ENCODE peak calls at places on chromosomes 1 and 21, in four cellular contexts. T is H1, W is GM23248, E is keratinocyte. P is an unnamed sample.

GRCh38 chr1:180560868-180561600 is 2.3 kb downstream of the OVAAL start:
- DNase-seq in T (no peak), W (peak), E (no peak), P (peak)

GRCh38 chr1:16236091-16236494 is 890 bp downstream of the CPLANE2 start:
- DNase-seq in T (no peak), W (peak), E (peak), P (peak)

GRCh38 chr1:188027613-188028012 is 1198.9 kb downstream of the PLA2G4A start:
- DNase-seq in T (no peak), W (peak), E (peak), P (peak)

GRCh38 chr1:183159960-183160359 is 26.1 kb upstream of the LAMC2 start:
- DNase-seq in T (no peak), W (peak), E (peak), P (peak)

GRCh38 chr1:7390604-7391000 is 380.5 kb upstream of the VAMP3 start:
- DNase-seq in T (peak), W (no peak), E (no peak), P (no peak)

GRCh38 chr1:157403608-157404007 is 148.7 kb downstream of the FCRL5 start:
- DNase-seq in T (no peak), W (no peak), E (no peak), P (no peak)

GRCh38 chr1:54835131-54835898 is 34.2 kb upstream of the TTC22 start:
- DNase-seq in T (peak), W (no peak), E (no peak), P (no peak)

GRCh38 chr1:226549094-226549936 is 751 bp downstream of the STUM start:
- DNase-seq in T (peak), W (peak), E (no peak), P (no peak)

GRCh38 chr1:77532641-77533040 is 149.8 kb downstream of the ZZZ3 start:
- DNase-seq in T (no peak), W (no peak), E (no peak), P (no peak)

GRCh38 chr1:228668553-228669400 is 66.5 kb upstream of the RHOU start:
- DNase-seq in T (no peak), W (peak), E (no peak), P (no peak)

GRCh38 chr1:198258491-198258890 is 101.7 kb downstream of the NEK7 start:
- DNase-seq in T (no peak), W (peak), E (no peak), P (peak)

GRCh38 chr1:11648732-11649158 is 5.5 kb downstream of the FBXO2 start:
- DNase-seq in T (peak), W (peak), E (no peak), P (no peak)

GRCh38 chr1:222653178-222653827 is 35.4 kb downstream of the MIA3 start:
- DNase-seq in T (no peak), W (no peak), E (no peak), P (no peak)

GRCh38 chr1:19720973-19721372 is 56.3 kb downstream of the HTR6 start:
- DNase-seq in T (no peak), W (no peak), E (no peak), P (no peak)

GRCh38 chr1:170568197-170568596 is 36.2 kb downstream of the GORAB start:
- DNase-seq in T (no peak), W (no peak), E (no peak), P (no peak)
- H2AFZ ChIP-seq in T (no peak), W (no peak), E (no peak), P (no peak)

GRCh38 chr1:211714154-211714553 is 38.7 kb upstream of the NEK2 start:
- DNase-seq in T (no peak), W (no peak), E (no peak), P (no peak)

GRCh38 chr1:211708006-211708405 is 32.6 kb upstream of the NEK2 start:
- DNase-seq in T (no peak), W (no peak), E (no peak), P (no peak)

GRCh38 chr1:211711313-211711712 is 35.9 kb upstream of the NEK2 start:
- DNase-seq in T (no peak), W (no peak), E (no peak), P (no peak)

GRCh38 chr1:211715976-211716375 is 40.6 kb upstream of the NEK2 start:
- DNase-seq in T (no peak), W (no peak), E (no peak), P (no peak)

GRCh38 chr1:211713231-211713630 is 37.8 kb upstream of the NEK2 start:
- DNase-seq in T (no peak), W (peak), E (no peak), P (no peak)
- H2AFZ ChIP-seq in T (no peak), W (no peak), E (no peak), P (no peak)

GRCh38 chr1:14946011-14946359 is 207.6 kb upstream of the TMEM51 start:
- DNase-seq in T (no peak), W (no peak), E (no peak), P (no peak)

GRCh38 chr1:14943516-14943851 is 210.1 kb upstream of the TMEM51 start:
- DNase-seq in T (no peak), W (no peak), E (no peak), P (no peak)

GRCh38 chr1:14944471-14944981 is 209.0 kb upstream of the TMEM51 start:
- DNase-seq in T (no peak), W (no peak), E (no peak), P (no peak)

GRCh38 chr1:14946567-14947285 is 206.8 kb upstream of the TMEM51 start:
- DNase-seq in T (no peak), W (peak), E (no peak), P (peak)

GRCh38 chr1:14945132-14946010 is 208.2 kb upstream of the TMEM51 start:
- DNase-seq in T (peak), W (peak), E (no peak), P (peak)
- H2AFZ ChIP-seq in T (no peak), W (peak), E (peak), P (peak)

GRCh38 chr1:202645097-202645476 is 65.2 kb downstream of the SYT2 start:
- DNase-seq in T (no peak), W (no peak), E (no peak), P (no peak)

GRCh38 chr1:202642619-202643291 is 67.5 kb downstream of the SYT2 start:
- DNase-seq in T (peak), W (no peak), E (no peak), P (no peak)

GRCh38 chr1:202644219-202645096 is 65.8 kb downstream of the SYT2 start:
- DNase-seq in T (no peak), W (no peak), E (no peak), P (no peak)

GRCh38 chr1:202642212-202642611 is 68.0 kb downstream of the SYT2 start:
- DNase-seq in T (no peak), W (no peak), E (no peak), P (no peak)

DNA sequence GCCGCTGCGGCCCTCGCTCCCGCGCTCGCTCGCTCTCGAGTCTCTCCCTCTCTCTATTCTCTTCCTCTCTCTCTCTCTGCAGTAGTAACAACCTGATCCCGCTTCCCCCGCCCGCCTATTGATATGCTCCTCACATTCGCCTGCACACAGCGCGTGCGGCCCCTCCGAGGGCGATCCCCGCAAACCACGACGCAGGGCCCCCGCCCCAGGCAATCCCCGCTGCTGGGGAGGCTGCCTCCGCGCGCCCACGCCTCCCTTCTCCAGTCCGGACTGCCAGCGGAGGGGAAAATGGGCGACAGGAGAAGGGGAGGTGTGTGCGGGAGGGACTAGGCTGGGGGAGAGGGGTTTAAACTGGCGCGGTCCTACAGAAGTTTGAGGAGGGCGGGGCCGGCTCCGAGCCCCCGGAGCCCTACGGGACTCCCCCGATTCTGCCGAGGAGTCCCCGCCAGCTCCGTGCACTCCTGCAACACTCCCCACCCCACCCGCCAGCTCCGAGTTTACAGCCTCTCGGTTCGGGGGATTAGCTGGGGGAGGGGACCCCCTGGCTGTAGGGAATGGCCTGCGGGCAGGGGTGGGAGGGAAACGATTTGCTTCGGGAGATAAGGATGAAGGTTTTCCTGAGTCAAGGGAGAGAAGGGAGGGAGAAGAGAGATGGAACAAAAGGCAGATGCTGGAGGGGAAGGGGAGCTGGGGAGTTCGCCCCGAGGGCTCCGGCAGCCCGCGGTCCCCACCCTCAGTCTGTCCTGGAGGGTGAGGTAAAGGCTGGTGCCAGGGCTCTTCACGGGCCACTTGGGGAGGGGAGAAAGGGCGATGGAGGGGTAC is 66.6 kb downstream of the SYT2 start:
- DNase-seq in T (peak), W (peak), E (no peak), P (no peak)
- H2AFZ ChIP-seq in T (no peak), W (no peak), E (no peak), P (peak)

GRCh38 chr1:46152021-46152420 is 19.6 kb upstream of the PIK3R3 start:
- DNase-seq in T (no peak), W (peak), E (no peak), P (peak)

GRCh38 chr1:46150085-46150484 is 17.7 kb upstream of the PIK3R3 start:
- DNase-seq in T (no peak), W (no peak), E (no peak), P (no peak)

GRCh38 chr1:46153732-46154131 is 21.2 kb upstream of the TSPAN1 start:
- DNase-seq in T (no peak), W (no peak), E (no peak), P (no peak)

GRCh38 chr1:46153228-46153627 is 20.8 kb upstream of the PIK3R3 start:
- DNase-seq in T (no peak), W (no peak), E (no peak), P (no peak)

GRCh38 chr1:46148318-46148717 is 15.9 kb upstream of the PIK3R3 start:
- DNase-seq in T (no peak), W (no peak), E (no peak), P (no peak)
- H2AFZ ChIP-seq in T (peak), W (no peak), E (no peak), P (no peak)

GRCh38 chr21:18228060-18228739 is 16.4 kb upstream of the CHODL start:
- DNase-seq in T (no peak), W (no peak), E (no peak), P (no peak)
- H2AFZ ChIP-seq in T (no peak), W (no peak), E (no peak), P (no peak)

DNA sequence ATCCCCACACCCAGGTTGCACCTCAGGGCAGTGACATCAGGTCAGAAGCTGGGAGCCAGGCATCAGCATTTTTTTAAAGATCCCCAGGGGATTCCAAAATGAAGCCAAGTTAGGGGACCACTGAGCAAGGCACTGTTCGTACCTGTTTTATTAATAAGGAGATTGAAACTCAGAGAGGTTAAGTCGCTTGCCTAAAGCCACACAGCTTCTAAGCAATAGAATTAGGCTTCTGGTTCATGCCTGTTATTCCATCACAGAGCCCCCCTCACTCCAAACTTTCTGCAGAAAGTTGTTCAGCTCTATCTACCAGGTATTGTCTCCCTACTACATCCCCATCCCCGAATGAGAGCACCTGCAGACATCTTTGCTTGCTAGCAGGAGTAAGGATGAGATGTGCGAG is 28.7 kb downstream of the KCNN3 start:
- DNase-seq in T (no peak), W (no peak), E (no peak), P (no peak)
- H2AFZ ChIP-seq in T (no peak), W (no peak), E (no peak), P (no peak)

DNA sequence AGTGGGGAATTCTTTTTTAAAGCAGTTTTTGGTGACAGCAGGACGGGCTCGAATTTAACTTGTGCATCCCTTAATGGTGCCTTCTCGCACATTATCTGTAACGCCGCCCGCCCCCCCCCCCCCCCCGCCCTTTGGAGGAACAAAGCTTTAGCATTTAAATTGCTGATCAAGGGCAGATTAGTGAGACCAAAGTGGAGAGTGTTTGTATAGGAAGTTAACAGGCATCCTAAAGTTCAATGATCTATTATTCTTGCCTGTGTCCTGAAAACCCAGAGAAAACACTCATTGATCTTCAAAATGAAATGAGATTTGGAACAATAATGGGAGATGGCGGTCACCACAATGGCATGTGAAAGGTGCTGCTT is 2.3 kb downstream of the LMO4 start:
- DNase-seq in T (no peak), W (peak), E (no peak), P (no peak)
- H2AFZ ChIP-seq in T (no peak), W (peak), E (peak), P (peak)

DNA sequence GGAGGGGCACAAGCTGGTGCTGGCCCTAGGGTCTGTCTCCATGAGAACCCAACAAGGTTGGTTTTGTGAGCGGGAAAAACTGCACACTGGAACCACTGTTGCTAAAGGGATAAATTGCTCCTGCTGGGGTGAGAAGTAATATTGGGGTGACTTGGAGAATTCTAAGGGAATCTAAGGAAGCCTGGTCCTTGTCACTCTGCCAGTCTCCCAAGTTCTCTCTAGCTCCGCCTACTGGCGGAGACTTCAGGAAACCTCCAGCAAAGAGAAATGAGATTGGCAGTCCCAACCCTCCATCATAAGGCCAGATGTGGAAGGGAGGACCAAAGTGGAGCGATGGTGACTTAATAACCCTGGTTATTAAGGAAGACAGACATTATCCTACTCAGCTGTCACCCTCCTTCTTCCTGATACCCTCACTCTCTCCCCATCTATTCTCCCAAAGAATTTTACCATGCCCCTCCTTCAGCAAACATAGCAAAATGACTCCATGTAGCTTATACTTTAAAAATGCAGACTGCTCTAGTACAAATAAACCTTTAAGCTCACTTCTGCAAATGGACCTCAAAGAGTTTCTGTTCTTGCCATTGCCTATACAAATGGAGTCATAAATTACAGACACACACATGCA is 2.7 kb downstream of the LCE1F start:
- DNase-seq in T (no peak), W (peak), E (no peak), P (no peak)
- H2AFZ ChIP-seq in T (no peak), W (no peak), E (no peak), P (no peak)